ENCODE peak calls at places on chromosomes 11 and 22, in eight cellular contexts. P is COR-L47; I is activated CD8-positive, alpha-beta memory T cell treated with anti-CD3 and anti-CD28 coated beads for 24 hours; Q is epithelial cell of esophagus; E is activated naive CD8-positive, alpha-beta T cell treated with anti-CD3 and anti-CD28 coated beads, Interleukin-2, amount 50 U/mL, for 24 hours; T is AG04450; R is NCI-H2029; Z is H9. J is an unnamed sample.

GRCh38 chr11:107549954-107550285 is 15.6 kb downstream of the ALKBH8 start:
- DNase-seq in T (no peak), P (no peak), Q (no peak), R (no peak), Z (no peak), I (no peak), E (no peak), J (no peak)

GRCh38 chr11:73784734-73785133 is 2.9 kb upstream of the MRPL48 start:
- DNase-seq in Q (no peak), R (no peak), P (no peak), T (no peak), E (no peak), Z (no peak), I (no peak), J (no peak)

GRCh38 chr22:22974795-22975580 is 87.4 kb downstream of the IGLL5 start:
- DNase-seq in Q (no peak), I (no peak), T (no peak), E (no peak), Z (no peak), R (peak), P (peak), J (no peak)

GRCh38 chr11:73219396-73220285 is 1.6 kb downstream of the P2RY2 start:
- DNase-seq in E (no peak), I (no peak), T (no peak), P (no peak), Z (no peak), R (no peak), Q (no peak), J (no peak)

GRCh38 chr11:33691051-33691864 is 9.4 kb downstream of the C11orf91 start:
- DNase-seq in R (no peak), Z (no peak), E (no peak), Q (peak), T (no peak), P (no peak), I (no peak), J (no peak)

GRCh38 chr11:46264030-46264429 is 13.4 kb upstream of the CREB3L1 start:
- DNase-seq in I (no peak), Z (no peak), T (no peak), R (no peak), P (no peak), E (no peak), Q (no peak), J (no peak)

GRCh38 chr11:132999031-132999430 is 533.3 kb downstream of the OPCML start:
- DNase-seq in Q (no peak), R (no peak), Z (no peak), P (no peak), I (no peak), T (no peak), E (no peak), J (no peak)

GRCh38 chr11:31820438-31820818 is 9.3 kb upstream of the PAX6 start:
- DNase-seq in Z (peak), I (no peak), P (no peak), R (no peak), T (no peak), Q (no peak), E (no peak), J (peak)

GRCh38 chr11:17221968-17222367 is 14.2 kb upstream of the PIK3C2A start:
- DNase-seq in Q (no peak), Z (no peak), E (no peak), T (no peak), R (no peak), I (no peak), P (no peak), J (no peak)

GRCh38 chr22:50485221-50486131 is 1.2 kb upstream of the MIOX start:
- DNase-seq in Z (no peak), I (no peak), Q (peak), R (no peak), E (no peak), P (no peak), T (no peak), J (peak)

GRCh38 chr11:76380161-76380976 is 563 bp downstream of the THAP12 start:
- DNase-seq in T (no peak), Z (peak), R (no peak), P (peak), Q (peak), I (peak), E (peak), J (peak)

GRCh38 chr22:27405672-27406388 is 395.7 kb downstream of the MN1 start:
- DNase-seq in E (peak), T (no peak), I (peak), Q (peak), R (no peak), P (no peak), Z (peak), J (peak)

GRCh38 chr22:28442264-28442950 is 237.2 kb downstream of the TTC28 start:
- DNase-seq in P (no peak), Z (peak), I (peak), T (no peak), Q (peak), R (no peak), E (peak), J (peak)

GRCh38 chr22:22591348-22592299 is 32.6 kb upstream of the PRAME start:
- DNase-seq in I (no peak), R (no peak), T (no peak), Q (no peak), P (no peak), Z (no peak), E (no peak), J (peak)

GRCh38 chr11:103659138-103659734 is 377.2 kb upstream of the DDI1 start:
- DNase-seq in P (peak), R (no peak), I (no peak), Q (no peak), Z (peak), T (no peak), E (no peak), J (peak)

GRCh38 chr11:23123766-23124165 is 263.5 kb upstream of the CCDC179 start:
- DNase-seq in T (no peak), Q (peak), R (no peak), E (no peak), Z (no peak), I (no peak), P (no peak), J (peak)

GRCh38 chr11:93169950-93170561 is 27.7 kb downstream of the SLC36A4 start:
- DNase-seq in P (peak), T (peak), I (no peak), E (no peak), Q (peak), R (no peak), Z (no peak), J (peak)

GRCh38 chr11:2208691-2209369 is 37.2 kb upstream of the TH start:
- DNase-seq in Z (peak), P (peak), I (peak), R (no peak), Q (peak), E (peak), T (no peak), J (peak)

GRCh38 chr11:46390331-46391171 is 1.0 kb downstream of the CHRM4 start:
- DNase-seq in R (no peak), Z (peak), E (no peak), T (no peak), Q (no peak), I (no peak), P (no peak), J (peak)

GRCh38 chr11:24093410-24093809 is 403.4 kb upstream of the LUZP2 start:
- DNase-seq in Q (no peak), E (no peak), Z (no peak), I (no peak), T (no peak), R (no peak), P (peak), J (peak)

GRCh38 chr22:29060251-29060650 is 1.4 kb downstream of the C22orf31 start:
- DNase-seq in I (no peak), R (no peak), Q (no peak), Z (no peak), P (no peak), E (no peak), T (no peak), J (no peak)

GRCh38 chr22:48175721-48176120 is 1413.3 kb downstream of the TBC1D22A start:
- DNase-seq in Q (no peak), R (no peak), Z (no peak), E (no peak), P (no peak), T (no peak), I (peak), J (no peak)

GRCh38 chr11:66216911-66217310 is 51.5 kb upstream of the RAB1B start:
- DNase-seq in Z (no peak), E (no peak), Q (no peak), R (no peak), T (no peak), I (no peak), P (no peak), J (no peak)

GRCh38 chr22:48885919-48886305 is 941.8 kb downstream of the BRD1 start:
- DNase-seq in T (no peak), R (peak), E (no peak), I (no peak), P (no peak), Q (no peak), Z (peak), J (no peak)

GRCh38 chr22:23497016-23497885 is 82.8 kb downstream of the IGLL1 start:
- DNase-seq in Z (no peak), I (peak), Q (no peak), P (no peak), E (no peak), T (no peak), R (no peak), J (no peak)